ENCODE peak calls at places on chromosomes 2 and 18, in five cellular contexts. P is CD4-positive, alpha-beta T cell; W is frontal cortex; U is cardiac muscle cell; X is COLO829. C is an unnamed sample.

GRCh38 chr2:216687646-216688045 is 7.7 kb downstream of the IGFBP5 start:
- DNase-seq in W (no peak), X (no peak), P (no peak), U (no peak), C (peak; percentile 51)

GRCh38 chr2:23435250-23436035 is 50.5 kb downstream of the KLHL29 start:
- DNase-seq in W (no peak), X (no peak), U (no peak), P (no peak), C (no peak)

GRCh38 chr2:75640621-75641121 is 5.9 kb upstream of the MRPL19 start:
- DNase-seq in X (peak; percentile 63), W (peak; percentile 46), U (peak; percentile 85), P (peak; percentile 16), C (peak; percentile 87)

GRCh38 chr18:79410731-79411613 is 15.2 kb downstream of the NFATC1 start:
- DNase-seq in U (no peak), X (no peak), P (no peak), W (no peak), C (no peak)

GRCh38 chr18:79928563-79928960 is 22.9 kb downstream of the SLC66A2 start:
- DNase-seq in X (no peak), U (no peak), P (no peak), W (no peak), C (no peak)

GRCh38 chr2:240384711-240385450 is 50.6 kb upstream of the GPC1 start:
- DNase-seq in X (no peak), P (no peak), U (no peak), W (no peak), C (no peak)

GRCh38 chr2:197163755-197164753 is 146.5 kb downstream of the ANKRD44 start:
- DNase-seq in W (peak; percentile 51), P (no peak), X (no peak), U (peak; percentile 37), C (no peak)

GRCh38 chr2:127647242-127648190 is 1.6 kb downstream of the GPR17 start:
- DNase-seq in X (no peak), U (peak; percentile 16), P (no peak), W (no peak), C (no peak)

GRCh38 chr2:28286678-28287077 is 106.0 kb upstream of the FOSL2 start:
- DNase-seq in P (no peak), W (no peak), U (no peak), X (no peak), C (no peak)

GRCh38 chr18:72768681-72769229 is 99.0 kb downstream of the NETO1 start:
- DNase-seq in P (no peak), U (no peak), X (no peak), W (no peak), C (no peak)

GRCh38 chr18:8699948-8700347 is 5.4 kb upstream of the MTCL1 start:
- DNase-seq in U (peak; percentile 30), W (no peak), P (no peak), X (no peak), C (peak; percentile 28)

GRCh38 chr18:58054041-58054733 is 10.2 kb downstream of the NEDD4L start:
- DNase-seq in U (peak; percentile 38), P (no peak), W (no peak), X (no peak), C (no peak)

GRCh38 chr18:31684279-31685096 is at the start of gene B4GALT6:
- DNase-seq in U (peak; percentile 34), W (peak; percentile 39), P (no peak), X (peak; percentile 54), C (peak; percentile 58)

GRCh38 chr2:71812736-71813135 is 334.9 kb downstream of the CYP26B1 start:
- DNase-seq in W (no peak), P (no peak), U (no peak), X (no peak), C (no peak)

GRCh38 chr2:70767699-70768584 is at the start of gene ADD2:
- DNase-seq in X (no peak), W (peak; percentile 78), P (no peak), U (peak; percentile 42), C (peak; percentile 55)

GRCh38 chr2:199405241-199405640 is 52.5 kb downstream of the SATB2 start:
- DNase-seq in X (no peak), W (no peak), U (peak; percentile 25), P (no peak), C (peak; percentile 48)

C was measured in SK-MEL-5.